ENCODE peak calls at places on chromosomes 2 and 18, in eight cellular contexts. T, B, S, U, M, D, H and L are unnamed samples.

GRCh38 chr2:104826016-104826415 is 27.9 kb upstream of the POU3F3 start:
- DNase-seq in D (no peak), M (no peak), T (no peak), S (no peak), H (no peak), B (no peak), U (no peak), L (no peak)

GRCh38 chr2:96108578-96109561 is 7.5 kb downstream of the ADRA2B start:
- DNase-seq in D (no peak), M (peak; percentile 53), T (no peak), S (no peak), B (peak; percentile 42), H (no peak), U (no peak), L (no peak)

GRCh38 chr2:194096402-194096801 is 1560.6 kb upstream of the SLC39A10 start:
- DNase-seq in D (no peak), B (no peak), U (no peak), T (no peak), S (no peak), M (no peak), H (no peak), L (no peak)

GRCh38 chr2:218343591-218343990 is 13.1 kb upstream of the CATIP start:
- DNase-seq in D (no peak), S (no peak), T (no peak), B (peak; percentile 62), M (no peak), U (no peak), H (no peak), L (no peak)

GRCh38 chr2:11132036-11132671 is 23.1 kb upstream of the SLC66A3 start:
- DNase-seq in B (no peak), S (no peak), H (no peak), U (no peak), D (no peak), M (no peak), T (no peak), L (no peak)

GRCh38 chr18:26457611-26458350 is 90.6 kb downstream of the KCTD1 start:
- DNase-seq in S (no peak), T (no peak), D (no peak), H (no peak), B (no peak), U (no peak), M (no peak), L (no peak)

GRCh38 chr2:31337860-31338259 is 76.7 kb downstream of the XDH start:
- DNase-seq in S (no peak), U (no peak), H (no peak), D (no peak), M (no peak), B (peak; percentile 83), T (peak; percentile 84), L (no peak)

GRCh38 chr2:213187833-213188532 is 36.6 kb upstream of the IKZF2 start:
- DNase-seq in U (no peak), M (no peak), H (no peak), T (peak; percentile 48), D (no peak), B (peak; percentile 86), S (no peak), L (no peak)

GRCh38 chr2:28994074-28994473 is 13.0 kb downstream of the TOGARAM2 start:
- DNase-seq in H (no peak), T (no peak), D (no peak), S (no peak), M (peak; percentile 31), U (no peak), B (no peak), L (no peak)

GRCh38 chr18:24659837-24660720 is 199.6 kb downstream of the HRH4 start:
- DNase-seq in T (no peak), S (peak; percentile 24), D (no peak), U (peak; percentile 51), H (peak; percentile 2), M (no peak), B (peak; percentile 49), L (peak; percentile 38)

GRCh38 chr2:202161106-202161836 is 77.1 kb downstream of the SUMO1 start:
- DNase-seq in B (peak; percentile 59), M (no peak), U (no peak), T (no peak), D (no peak), S (no peak), H (no peak), L (no peak)

GRCh38 chr18:59484796-59485328 is 125.8 kb upstream of the LMAN1 start:
- DNase-seq in U (no peak), M (no peak), S (no peak), D (no peak), B (peak; percentile 88), H (no peak), T (no peak), L (no peak)

GRCh38 chr18:39636931-39637330 is 2071.3 kb upstream of the CELF4 start:
- DNase-seq in S (no peak), D (no peak), T (no peak), B (no peak), H (no peak), U (no peak), M (no peak), L (no peak)

GRCh38 chr2:156300337-156300736 is 32.2 kb downstream of the NR4A2 start:
- DNase-seq in D (no peak), U (no peak), M (no peak), T (no peak), S (no peak), B (no peak), H (no peak), L (no peak)

GRCh38 chr2:229520582-229521221 is 193.7 kb downstream of the DNER start:
- DNase-seq in U (no peak), H (no peak), S (no peak), T (no peak), M (peak; percentile 64), B (no peak), D (no peak), L (no peak)

GRCh38 chr18:9428862-9429661 is 46.3 kb upstream of the RALBP1 start:
- DNase-seq in D (no peak), M (no peak), H (no peak), B (peak; percentile 52), T (no peak), S (no peak), U (no peak), L (no peak)

GRCh38 chr2:195202163-195202845 is 454.7 kb upstream of the SLC39A10 start:
- DNase-seq in T (peak; percentile 46), H (no peak), D (no peak), S (no peak), B (no peak), U (peak; percentile 8), M (no peak), L (no peak)

GRCh38 chr2:162916286-162916801 is 77.8 kb upstream of the KCNH7 start:
- DNase-seq in M (no peak), S (no peak), U (no peak), T (no peak), D (no peak), B (no peak), H (no peak), L (no peak)

GRCh38 chr2:197209742-197210408 is 100.7 kb downstream of the ANKRD44 start:
- DNase-seq in D (no peak), U (peak; percentile 58), M (no peak), T (no peak), H (peak; percentile 65), B (no peak), S (peak; percentile 81), L (peak; percentile 37)